ENCODE peak calls at places on chromosomes 5 and 9, in four cellular contexts. X is left lung, J is endothelial cell of umbilical vein, D is adipocyte. Z is an unnamed sample.
A peak's percentile ranks its signal among the peaks of the same experiment; 100 is the strongest.

GRCh38 chr5:43038523-43038989 is 1.6 kb downstream of the ANXA2R start:
- DNase-seq in D (peak; percentile 43), X (peak; percentile 78), J (no peak), Z (no peak)

GRCh38 chr5:112863549-112863948 is 2.5 kb downstream of the SRP19 start:
- DNase-seq in D (no peak), J (no peak), X (no peak), Z (no peak)

GRCh38 chr5:68576805-68577204 is 361.2 kb downstream of the PIK3R1 start:
- DNase-seq in J (no peak), X (no peak), D (no peak), Z (no peak)

GRCh38 chr5:129905467-129906176 is 1.4 kb downstream of the CHSY3 start:
- DNase-seq in J (peak; percentile 39), D (peak; percentile 55), X (peak; percentile 70), Z (peak; percentile 62)

GRCh38 chr5:96408276-96408777 is 24.7 kb downstream of the PCSK1 start:
- DNase-seq in X (no peak), J (peak; percentile 89), D (peak; percentile 84), Z (no peak)

GRCh38 chr9:137317979-137318511 is 16.0 kb upstream of the NRARP start:
- DNase-seq in J (no peak), D (no peak), X (peak; percentile 55), Z (peak; percentile 53)

GRCh38 chr5:125455041-125455440 is 708.6 kb upstream of the ZNF608 start:
- DNase-seq in J (no peak), X (no peak), D (peak; percentile 60), Z (no peak)

GRCh38 chr9:84187090-84187489 is 153.5 kb downstream of the SLC28A3 start:
- DNase-seq in D (no peak), X (no peak), J (no peak), Z (no peak)

GRCh38 chr9:124381073-124381945 is 33.9 kb downstream of the PSMB7 start:
- DNase-seq in D (peak; percentile 37), J (peak; percentile 66), X (no peak), Z (no peak)

GRCh38 chr5:135211791-135212190 is 177.8 kb upstream of the PITX1 start:
- DNase-seq in J (no peak), D (no peak), X (no peak), Z (no peak)

GRCh38 chr5:107285772-107286171 is 385.0 kb downstream of the EFNA5 start:
- DNase-seq in J (no peak), D (no peak), X (no peak), Z (no peak)

GRCh38 chr9:116303270-116303904 is 149.8 kb downstream of the PAPPA start:
- DNase-seq in X (no peak), J (no peak), D (no peak), Z (no peak)

GRCh38 chr9:75417471-75417870 is 329.2 kb downstream of the OSTF1 start:
- DNase-seq in D (no peak), X (no peak), J (no peak), Z (no peak)

GRCh38 chr9:136275655-136276429 is 28.1 kb downstream of the CCDC187 start:
- DNase-seq in D (no peak), X (peak; percentile 62), J (no peak), Z (no peak)

GRCh38 chr5:112491257-112491656 is 72.2 kb upstream of the EPB41L4A start:
- DNase-seq in X (no peak), D (no peak), J (no peak), Z (no peak)

DNA sequence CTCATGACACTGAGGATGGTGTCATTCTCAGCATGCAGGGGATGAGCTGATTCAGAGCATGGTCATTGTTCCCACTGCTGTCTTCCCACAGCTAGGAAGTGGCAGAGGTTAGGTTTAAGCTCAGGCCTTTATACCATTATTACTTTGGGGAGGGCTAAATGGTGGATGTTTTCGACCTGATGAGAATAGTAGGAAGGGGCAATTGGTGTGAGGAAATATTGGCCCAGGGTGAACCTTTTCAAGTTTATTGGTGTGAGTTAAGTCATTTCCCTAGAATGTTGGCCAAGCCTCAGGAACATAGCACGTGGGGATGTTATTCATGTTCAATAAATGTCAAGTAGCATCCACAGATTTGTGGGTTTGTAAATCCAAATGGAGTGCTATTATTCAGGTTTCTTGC is 59.6 kb downstream of the ARHGAP26 start:
- DNase-seq in J (peak; percentile 82), D (no peak), X (no peak), Z (no peak)
- H3K4me1 ChIP-seq in J (peaks cover 62% of the 10 kb centered on the region), D (peaks cover 51% of the 10 kb centered on the region), X (peaks cover 59% of the 10 kb centered on the region), Z (peaks cover 2% of the 10 kb centered on the region)

DNA sequence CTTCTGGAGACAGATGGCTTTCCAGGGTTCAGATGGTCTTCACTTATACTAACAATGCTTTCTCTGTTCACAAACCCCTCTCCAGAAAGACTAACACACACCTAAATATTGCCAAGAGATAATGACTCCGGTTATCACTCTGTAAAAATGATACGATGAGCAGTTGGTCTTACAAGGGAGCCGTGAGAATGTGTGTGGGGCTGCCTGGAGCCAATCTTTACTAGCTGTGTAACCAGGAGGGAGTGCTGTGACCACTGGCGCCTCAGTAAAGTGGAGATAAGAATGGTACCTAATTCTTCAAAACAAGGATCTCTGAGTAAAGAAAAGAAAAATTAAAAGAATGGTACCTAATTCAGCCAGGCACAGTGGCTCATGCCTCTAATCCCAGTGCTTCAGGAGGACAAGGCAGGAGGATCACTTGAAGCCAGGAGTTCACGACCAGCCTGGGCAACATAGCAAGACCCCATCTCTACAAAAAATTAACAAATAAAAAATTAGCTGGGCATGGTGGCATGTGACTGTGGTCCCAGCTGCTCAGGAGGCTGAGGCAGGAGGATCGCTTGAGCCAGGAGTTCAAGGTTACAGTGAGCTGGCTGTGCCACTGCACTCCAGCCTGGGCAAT is 39.9 kb upstream of the IL17B start:
- DNase-seq in D (no peak), J (no peak), X (no peak), Z (peak; percentile 50)
- H3K4me1 ChIP-seq in D (peaks cover 64% of the 10 kb centered on the region), J (peaks cover 10% of the 10 kb centered on the region), X (peaks cover 63% of the 10 kb centered on the region), Z (no peaks in the 10 kb centered on the region)

GRCh38 chr5:122753500-122753899 is 21.4 kb upstream of the SNX2 start:
- DNase-seq in X (no peak), D (no peak), J (no peak), Z (no peak)
- H3K4me1 ChIP-seq in X (peaks cover 13% of the 10 kb centered on the region), D (peaks cover 8% of the 10 kb centered on the region), J (peaks cover 9% of the 10 kb centered on the region), Z (no peaks in the 10 kb centered on the region)

GRCh38 chr9:114124666-114125580 is 25.8 kb upstream of the KIF12 start:
- DNase-seq in J (no peak), X (no peak), D (no peak), Z (no peak)
- H3K4me1 ChIP-seq in J (no peaks in the 10 kb centered on the region), X (no peaks in the 10 kb centered on the region), D (peaks cover 14% of the 10 kb centered on the region), Z (no peaks in the 10 kb centered on the region)

GRCh38 chr5:78730300-78731094 is 81.9 kb upstream of the LHFPL2 start:
- DNase-seq in J (no peak), D (no peak), X (no peak), Z (no peak)

GRCh38 chr5:78726003-78726402 is 77.4 kb upstream of the LHFPL2 start:
- DNase-seq in D (no peak), J (no peak), X (no peak), Z (no peak)

GRCh38 chr5:78726556-78726955 is 78.0 kb upstream of the LHFPL2 start:
- DNase-seq in D (no peak), X (peak; percentile 6), J (no peak), Z (no peak)

GRCh38 chr5:78731884-78732283 is 83.3 kb upstream of the LHFPL2 start:
- DNase-seq in D (peak; percentile 69), J (no peak), X (no peak), Z (no peak)

GRCh38 chr5:78727786-78728761 is 79.5 kb upstream of the LHFPL2 start:
- DNase-seq in X (no peak), D (no peak), J (no peak), Z (no peak)
- H3K4me1 ChIP-seq in X (no peaks in the 10 kb centered on the region), D (peaks cover 8% of the 10 kb centered on the region), J (no peaks in the 10 kb centered on the region), Z (no peaks in the 10 kb centered on the region)

DNA sequence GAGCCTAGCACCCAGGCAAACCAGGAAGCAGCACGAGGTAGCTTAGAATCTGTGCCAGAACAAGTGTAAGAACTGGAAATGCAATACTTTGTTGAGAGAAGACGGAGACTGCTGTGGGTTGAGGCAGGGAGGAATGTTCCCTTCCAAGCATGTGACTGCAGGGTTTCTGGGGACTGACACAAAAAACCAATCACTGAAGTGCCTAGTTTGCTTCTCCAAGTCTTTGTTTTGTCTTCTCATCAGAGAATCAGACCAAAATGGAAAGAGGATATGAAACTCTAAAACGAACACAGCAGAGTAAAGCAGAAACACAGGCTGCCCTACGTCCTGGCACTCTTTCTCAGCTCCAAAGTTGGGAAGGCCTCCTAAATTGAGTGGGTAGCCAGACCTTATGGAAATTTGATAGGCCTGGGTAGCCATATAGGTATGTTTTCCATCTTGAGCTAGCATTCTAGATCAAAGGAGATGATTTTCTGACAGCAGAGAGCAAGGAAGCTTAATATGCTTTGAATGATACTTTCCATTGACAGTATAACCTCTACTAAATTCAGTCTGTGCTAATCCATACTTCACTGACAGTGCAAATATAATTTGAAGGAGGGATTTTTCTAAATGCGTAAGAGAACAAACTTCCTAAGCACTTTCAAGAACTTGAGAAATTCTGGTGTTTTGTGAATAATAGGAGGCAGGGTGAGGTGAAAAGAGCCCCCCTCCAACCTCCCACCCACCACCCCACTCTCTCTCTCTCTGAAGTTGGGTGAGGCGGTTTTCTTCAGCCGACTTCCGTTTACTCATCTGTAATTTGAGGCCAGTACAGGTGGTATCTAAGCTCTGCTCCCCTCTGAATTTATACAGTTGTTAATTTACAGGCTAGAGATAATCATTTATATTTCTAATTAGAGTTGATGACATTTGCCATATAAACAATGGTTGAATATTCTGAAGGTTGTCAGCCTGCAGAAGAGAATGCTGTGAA is 5.5 kb downstream of the ADRB2 start:
- DNase-seq in J (no peak), D (no peak), X (no peak), Z (no peak)
- H3K4me1 ChIP-seq in J (peaks cover 22% of the 10 kb centered on the region), D (peaks cover 15% of the 10 kb centered on the region), X (peaks cover 82% of the 10 kb centered on the region), Z (peaks cover 6% of the 10 kb centered on the region)

DNA sequence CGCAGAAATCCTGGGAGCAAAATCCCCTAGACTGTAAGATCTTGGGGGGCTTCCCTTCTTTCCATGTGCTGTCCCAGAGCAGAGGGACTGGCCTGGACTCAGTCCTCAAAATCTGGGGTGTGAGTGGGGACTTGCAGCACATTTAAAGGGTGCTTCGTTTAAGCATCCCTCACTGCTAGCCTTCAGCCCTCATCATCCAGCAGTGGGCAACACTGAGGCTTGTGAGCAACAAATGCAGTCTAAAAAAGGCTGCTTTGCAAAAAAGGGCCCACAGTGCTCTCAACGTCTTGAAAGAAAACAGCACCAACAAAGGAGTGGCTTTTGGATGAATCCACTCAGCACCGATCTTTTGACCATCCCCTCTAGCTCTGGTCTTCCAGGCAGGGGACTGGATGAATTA is 128.3 kb upstream of the TBC1D2 start:
- DNase-seq in X (no peak), D (no peak), J (no peak), Z (no peak)
- H3K4me1 ChIP-seq in X (no peaks in the 10 kb centered on the region), D (peaks cover 8% of the 10 kb centered on the region), J (peaks cover 5% of the 10 kb centered on the region), Z (no peaks in the 10 kb centered on the region)

GRCh38 chr9:113598451-113598850 is 134.9 kb downstream of the RGS3 start:
- DNase-seq in J (no peak), D (no peak), X (peak; percentile 33), Z (no peak)

GRCh38 chr9:113594484-113595299 is 131.2 kb downstream of the RGS3 start:
- DNase-seq in D (peak; percentile 59), J (no peak), X (peak; percentile 58), Z (peak; percentile 84)

GRCh38 chr9:113598883-113599282 is 135.4 kb downstream of the RGS3 start:
- DNase-seq in D (no peak), X (no peak), J (no peak), Z (no peak)

GRCh38 chr9:113597390-113598241 is 134.1 kb downstream of the RGS3 start:
- DNase-seq in J (no peak), X (peak; percentile 51), D (no peak), Z (no peak)

GRCh38 chr9:113596616-113597320 is 133.2 kb downstream of the RGS3 start:
- DNase-seq in J (no peak), X (peak; percentile 72), D (no peak), Z (no peak)
- H3K4me1 ChIP-seq in J (peaks cover 77% of the 10 kb centered on the region), X (peaks cover 58% of the 10 kb centered on the region), D (peaks cover 60% of the 10 kb centered on the region), Z (peaks cover 2% of the 10 kb centered on the region)